ENCODE peak calls at places on chromosomes 4 and X, in five cellular contexts. J is psoas muscle; W is breast epithelium; P is spleen; A is naive thymus-derived CD4-positive, alpha-beta T cell. U is an unnamed sample. For H3K27me3, the result is how much of the 10 kb centered on the place peaks cover.

GRCh38 chr4:31613946-31614623 is 893.9 kb downstream of the PCDH7 start:
- DNase-seq in A (no peak), W (no peak), J (peak), P (no peak), U (peak)

GRCh38 chr4:46123872-46124755 is at the start of gene GABRG1:
- DNase-seq in P (no peak), J (no peak), W (no peak), A (no peak), U (no peak)

GRCh38 chrX:92213781-92214180 is 434.6 kb downstream of the PCDH11X start:
- DNase-seq in J (no peak), P (no peak), W (no peak), A (no peak), U (no peak)

GRCh38 chr4:49000806-49001205 is 14.7 kb downstream of the CWH43 start:
- DNase-seq in J (no peak), A (no peak), W (no peak), P (no peak), U (no peak)

GRCh38 chr4:32831104-32831503 is 2110.9 kb downstream of the PCDH7 start:
- DNase-seq in P (no peak), J (no peak), A (no peak), W (no peak), U (no peak)

GRCh38 chrX:78455901-78456300 is 128.5 kb upstream of the CYSLTR1 start:
- DNase-seq in A (no peak), J (no peak), P (no peak), W (no peak), U (peak)

GRCh38 chrX:103678199-103678993 is 8.1 kb downstream of the MORF4L2 start:
- DNase-seq in J (no peak), P (no peak), A (no peak), W (no peak), U (no peak)

GRCh38 chr4:100257567-100257966 is 67.3 kb upstream of the DDIT4L start:
- DNase-seq in P (no peak), J (no peak), W (no peak), A (no peak), U (no peak)

GRCh38 chrX:49029876-49030275 is 13.3 kb downstream of the TFE3 start:
- DNase-seq in P (no peak), A (no peak), W (no peak), J (no peak), U (no peak)

GRCh38 chr4:2637956-2638552 is 101.6 kb downstream of the FAM193A start:
- DNase-seq in W (peak), J (peak), A (no peak), P (no peak), U (no peak)

GRCh38 chrX:97045470-97045869 is 161.8 kb downstream of the RPA4 start:
- DNase-seq in A (no peak), W (no peak), J (no peak), P (no peak), U (no peak)

GRCh38 chrX:146278381-146278780 is 460.8 kb downstream of the SLITRK2 start:
- DNase-seq in A (no peak), P (no peak), J (no peak), W (no peak), U (no peak)

GRCh38 chr4:158410272-158410671 is 111.4 kb upstream of the RXFP1 start:
- DNase-seq in P (no peak), W (no peak), J (no peak), A (no peak), U (no peak)

GRCh38 chr4:70704333-70705145 is 16.2 kb downstream of the UTP3 start:
- DNase-seq in W (peak), A (peak), J (peak), P (peak), U (peak)

GRCh38 chrX:110244951-110245480 is 72.9 kb downstream of the AMMECR1 start:
- DNase-seq in J (no peak), W (no peak), A (no peak), P (no peak), U (no peak)

GRCh38 chr4:151667666-151668065 is 93.1 kb downstream of the GATB start:
- DNase-seq in P (no peak), A (no peak), J (no peak), W (no peak), U (no peak)

GRCh38 chr4:5799406-5799805 is 88.4 kb downstream of the EVC start:
- DNase-seq in P (peak), W (no peak), A (no peak), J (no peak), U (no peak)

GRCh38 chr4:7960790-7961655 is 21.4 kb upstream of the AFAP1 start:
- DNase-seq in P (no peak), W (no peak), A (peak), J (no peak), U (peak)

GRCh38 chrX:42934020-42934701 is 156.2 kb upstream of the PPP1R2C start:
- DNase-seq in A (no peak), J (no peak), P (no peak), W (no peak), U (no peak)

GRCh38 chr4:15149842-15150592 is 147.7 kb downstream of the CPEB2 start:
- DNase-seq in P (peak), A (no peak), W (peak), J (peak), U (peak)

GRCh38 chr4:54332577-54332976 is 103.5 kb downstream of the PDGFRA start:
- DNase-seq in P (no peak), J (no peak), W (no peak), A (no peak), U (no peak)

GRCh38 chr4:110487873-110488272 is 11.9 kb downstream of the ENPEP start:
- DNase-seq in J (no peak), A (no peak), W (no peak), P (no peak), U (no peak)

DNA sequence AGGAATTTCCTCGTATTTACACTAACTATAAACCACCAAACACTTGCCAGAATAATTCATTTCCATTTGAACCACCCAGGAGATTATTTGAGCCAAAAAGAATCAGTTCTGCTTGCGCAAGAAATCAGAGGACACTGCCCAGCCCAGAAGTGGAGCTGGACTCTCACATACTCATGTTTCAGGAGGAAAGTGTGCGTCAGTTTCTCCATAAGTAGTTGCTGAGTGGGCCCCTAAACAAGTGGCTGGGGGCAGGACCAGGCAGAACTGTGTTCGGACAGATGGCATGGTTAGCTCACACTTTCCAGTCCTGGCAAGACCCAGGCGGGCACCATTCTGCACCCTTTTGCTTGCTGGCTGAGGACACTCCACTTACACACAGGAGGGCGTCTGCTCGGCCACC is 38.8 kb downstream of the BTC start:
- DNase-seq in P (no peak), W (no peak), A (no peak), J (no peak), U (no peak)
- H3K27me3 ChIP-seq in P (under half), W (under half), A (under half), J (under half), U (under half)

DNA sequence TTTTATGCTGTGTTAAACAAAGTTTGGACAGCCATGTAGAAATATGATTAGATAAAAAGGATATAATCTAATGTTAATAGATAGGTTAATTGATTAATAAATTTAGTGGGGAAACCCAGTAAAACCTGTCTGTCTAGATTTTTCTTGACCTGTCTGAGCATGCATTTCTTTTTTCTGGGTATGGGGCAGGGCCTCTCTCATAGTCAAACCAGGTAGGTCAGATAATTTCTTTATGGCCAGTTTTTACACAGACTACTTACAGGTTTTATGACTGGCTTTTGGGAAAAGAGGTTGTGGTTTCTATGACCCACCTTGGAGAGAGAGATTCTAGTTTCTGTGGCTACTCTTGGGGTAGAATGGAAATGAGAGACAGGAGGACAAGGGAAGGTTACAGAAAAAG is 135.6 kb upstream of the EPHA5 start:
- DNase-seq in P (no peak), A (no peak), W (no peak), J (no peak), U (no peak)
- H3K27me3 ChIP-seq in P (under half), A (under half), W (under half), J (under half), U (under half)

DNA sequence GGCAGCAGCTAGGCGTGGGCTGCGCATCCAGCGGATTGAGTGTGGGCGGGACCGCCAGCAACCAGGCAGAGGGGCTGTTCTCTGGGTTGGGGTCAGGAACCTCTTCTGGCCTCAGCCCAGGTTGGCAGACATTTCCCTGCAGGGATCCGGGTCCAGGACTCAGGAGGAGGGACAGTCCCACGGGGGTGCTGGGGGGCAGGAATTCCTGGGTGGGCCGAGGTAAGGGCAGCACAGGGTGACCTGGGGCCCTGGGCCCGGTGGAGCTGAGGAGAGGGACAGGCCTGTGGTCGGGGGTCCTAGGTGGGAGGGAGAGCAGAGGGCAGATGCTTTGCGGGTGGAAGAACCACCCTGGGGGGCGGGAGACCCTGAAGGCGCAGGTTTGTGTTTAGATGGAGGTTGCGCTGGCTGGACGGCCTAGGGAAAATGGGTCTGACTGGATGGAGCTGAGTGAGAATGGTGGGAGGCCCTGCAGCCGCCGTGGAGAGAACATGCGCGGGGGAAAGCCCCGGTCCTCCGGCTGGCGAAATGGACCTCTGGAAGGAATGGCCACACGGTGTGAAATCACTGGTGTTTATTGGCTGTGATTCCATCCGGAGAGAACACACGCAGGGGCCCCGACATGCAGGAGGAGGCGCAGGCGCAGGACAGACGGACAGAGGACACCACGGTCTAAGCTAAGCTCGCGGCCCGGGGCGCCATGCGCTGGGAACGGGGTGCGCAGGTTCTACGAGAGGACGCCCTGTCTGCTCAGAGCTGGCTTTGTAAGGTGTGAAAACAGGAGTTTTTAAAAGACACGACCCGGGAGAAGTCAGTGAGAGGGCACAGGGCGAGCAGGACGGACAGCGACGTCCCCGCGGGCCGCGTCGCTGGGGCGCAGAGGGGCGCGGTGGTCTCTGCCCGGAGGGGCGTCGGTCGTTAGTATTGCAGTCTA is 41.3 kb downstream of the CPLX1 start:
- DNase-seq in J (no peak), W (no peak), A (no peak), P (no peak), U (no peak)
- H3K27me3 ChIP-seq in J (under half), W (under half), A (under half), P (half or more), U (under half)

DNA sequence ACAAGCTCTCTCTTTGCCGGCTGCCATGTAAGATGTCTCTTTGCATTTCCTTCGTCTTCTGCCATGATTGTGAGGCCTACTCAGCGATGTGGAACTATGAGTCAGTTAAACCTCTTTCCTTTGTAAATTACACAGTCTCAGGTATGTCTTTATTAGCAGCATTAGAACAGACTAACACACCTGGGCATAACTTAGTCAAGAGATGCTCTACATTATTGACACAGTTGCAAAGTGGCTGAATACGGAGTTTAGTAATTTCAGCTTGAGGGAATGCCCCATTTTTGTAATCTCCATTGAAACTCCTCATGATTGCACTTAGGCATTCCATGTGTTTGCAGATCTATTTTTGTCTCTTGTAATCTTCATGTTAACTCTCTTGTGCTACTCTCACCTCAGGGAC is 299.5 kb upstream of the HAND2 start:
- DNase-seq in J (no peak), A (no peak), P (no peak), W (no peak), U (no peak)
- H3K27me3 ChIP-seq in J (under half), A (under half), P (under half), W (under half), U (under half)

DNA sequence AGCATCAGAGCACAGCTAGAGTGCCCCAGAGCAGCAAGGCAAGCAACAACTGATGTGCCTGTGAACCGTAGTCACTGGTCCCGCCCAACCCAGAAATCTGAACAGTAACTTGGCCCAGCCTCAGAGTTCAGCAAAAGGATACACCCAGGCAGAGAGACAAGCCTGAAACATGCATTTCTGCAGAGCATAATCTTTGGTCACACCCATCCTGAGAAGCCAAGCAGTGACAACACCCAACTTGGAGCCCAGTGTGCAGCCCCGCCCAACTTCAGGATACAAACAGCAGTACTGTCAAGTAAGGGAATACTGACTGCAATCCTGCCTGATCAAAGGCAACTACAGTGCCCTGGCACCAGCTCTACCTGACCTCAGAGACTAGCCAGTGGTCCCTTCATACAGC is 78.9 kb downstream of the CCDC160 start:
- DNase-seq in W (no peak), J (no peak), P (no peak), A (no peak), U (no peak)
- H3K27me3 ChIP-seq in W (under half), J (under half), P (under half), A (under half), U (under half)

DNA sequence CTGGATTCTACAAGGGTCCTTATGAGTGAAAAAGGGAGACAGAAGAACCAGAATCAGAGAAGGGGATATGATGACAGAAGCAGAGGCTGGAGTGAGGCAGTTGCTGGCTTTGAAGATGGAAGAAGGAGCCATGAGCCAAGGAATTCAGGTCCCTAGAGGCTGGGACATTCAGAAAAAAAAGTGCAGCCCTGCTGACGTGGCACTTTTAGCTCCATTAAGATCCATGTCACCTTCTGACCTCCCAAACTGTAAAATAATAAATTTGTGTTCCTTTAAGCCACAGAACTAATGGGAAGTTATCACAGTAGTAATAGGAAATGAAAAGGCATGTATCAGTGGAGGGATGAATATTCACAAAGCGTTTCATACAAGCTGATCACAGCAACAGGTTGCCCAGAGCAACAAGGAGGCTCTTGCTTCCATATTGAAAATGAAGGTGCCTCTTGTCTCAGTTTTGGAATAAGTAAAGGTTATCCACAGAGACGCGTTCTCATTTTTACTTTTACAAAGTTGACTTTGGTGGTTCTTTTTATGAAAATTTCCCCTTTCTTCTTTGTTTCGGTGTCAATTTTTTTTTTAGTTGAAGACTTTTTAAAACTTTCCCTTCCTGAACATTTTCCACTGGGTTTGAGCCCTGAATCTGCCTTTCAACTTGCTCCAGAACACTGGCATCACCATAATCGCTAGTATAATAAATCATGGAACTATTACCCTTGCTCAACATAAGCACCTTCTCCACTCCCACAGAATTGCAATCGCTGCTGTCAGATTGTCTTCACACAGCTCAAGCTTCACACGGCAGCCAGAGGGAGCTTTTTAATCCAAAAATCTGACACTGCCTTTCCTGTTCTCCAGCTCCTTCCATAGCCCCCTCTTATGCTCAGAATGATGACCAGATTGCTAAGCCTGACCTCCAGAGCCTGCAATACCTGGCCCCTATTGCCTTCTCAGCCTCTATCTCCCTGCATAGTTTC is 127.6 kb upstream of the RBPJ start:
- DNase-seq in J (no peak), P (no peak), W (no peak), A (no peak), U (no peak)
- H3K27me3 ChIP-seq in J (under half), P (under half), W (under half), A (under half), U (under half)

DNA sequence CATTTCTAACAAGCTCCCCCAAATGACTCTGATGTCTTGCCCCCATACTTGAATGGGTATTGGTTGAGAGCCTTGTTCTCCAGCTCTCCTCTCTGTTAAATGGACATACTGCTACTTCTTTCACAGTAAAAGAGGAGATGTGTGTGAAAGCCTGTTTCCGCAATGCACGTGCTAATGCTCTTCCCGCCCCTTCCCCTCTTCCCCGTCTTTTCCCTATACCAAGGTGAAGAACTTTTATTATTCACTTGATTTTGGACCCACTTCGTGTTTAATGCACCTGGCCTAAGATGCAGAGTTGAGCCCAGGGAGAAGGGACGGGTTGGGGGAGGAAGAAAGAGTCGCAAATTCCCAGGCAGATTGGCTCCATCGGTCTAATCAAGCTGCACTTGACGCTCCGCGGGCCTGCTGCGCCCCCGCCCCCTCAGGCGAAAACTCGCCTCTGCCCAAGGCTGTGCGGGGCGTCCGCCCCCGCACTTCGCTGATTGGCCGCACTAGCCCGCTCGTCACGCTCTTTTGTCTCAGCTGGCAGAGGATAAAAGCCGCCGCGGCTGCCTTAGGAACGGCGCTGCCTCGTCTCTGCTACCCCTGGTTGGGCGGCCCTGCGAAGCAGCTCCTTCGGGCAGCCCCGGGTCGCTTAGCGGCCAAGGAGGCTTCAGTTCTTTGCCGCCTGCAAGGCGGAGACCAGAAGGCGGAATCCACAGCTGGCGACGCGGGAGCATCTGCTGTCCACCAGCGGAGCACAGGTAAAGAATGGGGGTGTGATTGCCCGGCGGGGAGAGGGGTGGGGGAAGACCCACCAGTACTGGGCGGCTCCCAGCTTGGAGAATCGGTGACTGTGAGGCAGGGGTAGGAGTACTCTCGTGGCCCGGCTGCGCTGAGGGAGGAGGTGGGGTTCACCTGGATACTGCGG is at the start of gene ZCCHC12:
- DNase-seq in J (peak), A (peak), W (no peak), P (peak), U (peak)
- H3K27me3 ChIP-seq in J (under half), A (under half), W (under half), P (half or more), U (under half)

U was measured in MG63.